ENCODE peak calls at places on chromosomes 5 and 9, in seven cellular contexts. T is spleen, F is T follicular helper cell, Z is AG09319, E is body of pancreas, W is NB4, S is COR-L47. K is an unnamed sample.

GRCh38 chr5:139752506-139753350 is 42.9 kb upstream of the PSD2 start:
- DNase-seq in E (no peak), F (no peak), W (no peak), Z (no peak), S (peak), T (no peak), K (no peak)

GRCh38 chr5:109830955-109831502 is 141.3 kb downstream of the MAN2A1 start:
- DNase-seq in F (no peak), W (peak), S (no peak), E (no peak), T (no peak), Z (no peak), K (no peak)

GRCh38 chr5:115415143-115415491 is 118.7 kb upstream of the CCDC112 start:
- DNase-seq in T (no peak), F (no peak), W (no peak), E (peak), Z (no peak), S (no peak), K (no peak)

GRCh38 chr5:386432-387341 is 56.3 kb upstream of the EXOC3 start:
- DNase-seq in T (no peak), W (peak), E (no peak), Z (no peak), F (no peak), S (no peak), K (no peak)

GRCh38 chr5:177365845-177366527 is 8.3 kb downstream of the RGS14 start:
- DNase-seq in S (no peak), Z (no peak), T (no peak), F (no peak), E (no peak), W (no peak), K (no peak)

GRCh38 chr9:88534456-88535225 is at the start of gene NXNL2:
- DNase-seq in W (peak), S (no peak), E (peak), T (peak), F (peak), Z (peak), K (peak)

GRCh38 chr9:15191358-15191757 is 115.7 kb downstream of the TTC39B start:
- DNase-seq in S (no peak), Z (no peak), T (no peak), W (no peak), F (no peak), E (no peak), K (no peak)

GRCh38 chr9:129141066-129142041 is 30.1 kb downstream of the PTPA start:
- DNase-seq in Z (peak), T (peak), F (no peak), S (no peak), E (peak), W (peak), K (no peak)

GRCh38 chr5:139960723-139961383 is 82.2 kb downstream of the NRG2 start:
- DNase-seq in F (no peak), S (no peak), Z (no peak), E (no peak), W (no peak), T (no peak), K (no peak)

GRCh38 chr9:35753466-35753865 is 610 bp downstream of the MSMP start:
- DNase-seq in W (no peak), Z (no peak), S (no peak), T (no peak), F (no peak), E (no peak), K (no peak)

GRCh38 chr9:22342489-22343217 is 104.0 kb upstream of the DMRTA1 start:
- DNase-seq in W (no peak), E (no peak), F (no peak), Z (no peak), T (no peak), S (no peak), K (no peak)

GRCh38 chr9:26112724-26113123 is 434.5 kb upstream of the TUSC1 start:
- DNase-seq in T (no peak), F (no peak), W (no peak), Z (no peak), E (no peak), S (no peak), K (no peak)

GRCh38 chr5:103834216-103834615 is 271.6 kb upstream of the NUDT12 start:
- DNase-seq in T (no peak), E (no peak), F (no peak), S (no peak), Z (no peak), W (no peak), K (no peak)

GRCh38 chr5:77277764-77278163 is 67.3 kb downstream of the PDE8B start:
- DNase-seq in E (no peak), S (no peak), T (no peak), W (no peak), F (no peak), Z (no peak), K (no peak)

GRCh38 chr9:131260751-131261452 is 15.4 kb downstream of the FAM78A start:
- DNase-seq in T (no peak), E (no peak), F (no peak), W (no peak), Z (no peak), S (no peak), K (no peak)

GRCh38 chr9:137680445-137681358 is 61.9 kb downstream of the EHMT1 start:
- DNase-seq in T (peak), Z (no peak), E (no peak), W (no peak), S (no peak), F (no peak), K (no peak)

GRCh38 chr5:95946451-95946850 is 15.2 kb downstream of the ELL2 start:
- DNase-seq in Z (no peak), E (no peak), T (no peak), S (no peak), W (no peak), F (no peak), K (no peak)

GRCh38 chr5:42583322-42583721 is 160.1 kb downstream of the GHR start:
- DNase-seq in S (peak), F (no peak), W (peak), T (no peak), E (peak), Z (peak), K (peak)

GRCh38 chr9:113998114-113998513 is 80.0 kb downstream of the AMBP start:
- DNase-seq in Z (no peak), T (no peak), S (no peak), F (no peak), W (no peak), E (peak), K (no peak)

GRCh38 chr5:144183254-144183889 is 12.7 kb downstream of the KCTD16 start:
- DNase-seq in T (no peak), S (no peak), Z (no peak), F (no peak), E (no peak), W (peak), K (no peak)

GRCh38 chr5:16690243-16690839 is 73.5 kb upstream of the RETREG1 start:
- DNase-seq in Z (no peak), T (no peak), S (no peak), F (no peak), W (peak), E (peak), K (no peak)

GRCh38 chr5:1338196-1338490 is 6.8 kb downstream of the CLPTM1L start:
- DNase-seq in W (no peak), E (no peak), S (no peak), F (no peak), Z (no peak), T (peak), K (no peak)

GRCh38 chr9:92614763-92615441 is 55.0 kb downstream of the IPPK start:
- DNase-seq in T (no peak), E (no peak), F (no peak), S (no peak), Z (no peak), W (no peak), K (no peak)

GRCh38 chr9:130288393-130288792 is 22.8 kb downstream of the HMCN2 start:
- DNase-seq in S (no peak), Z (no peak), F (no peak), E (no peak), T (no peak), W (no peak), K (peak)

GRCh38 chr9:105449081-105449480 is 1.2 kb downstream of the FSD1L start:
- DNase-seq in E (no peak), F (no peak), W (no peak), Z (no peak), T (no peak), S (no peak), K (no peak)

GRCh38 chr9:133676450-133676849 is 40.3 kb downstream of the DBH start:
- DNase-seq in T (no peak), S (no peak), W (no peak), F (no peak), Z (no peak), E (no peak), K (no peak)

GRCh38 chr9:135590486-135591079 is 29.0 kb downstream of the PAEP start:
- DNase-seq in W (no peak), S (no peak), T (peak), Z (no peak), E (no peak), F (no peak), K (no peak)

K was measured in NCI-H1105.